ENCODE peak calls at places on chromosome 15, in five cellular contexts. U is astrocyte, L is endothelial cell of umbilical vein, Q is HCT116, O is fibroblast of lung. V is an unnamed sample.

GRCh38 chr15:81256916-81257315 is 60.2 kb downstream of the IL16 start:
- DNase-seq in U (peak), L (peak), Q (peak), O (peak), V (peak)

GRCh38 chr15:41848595-41848994 is 9.9 kb downstream of the PLA2G4B start:
- DNase-seq in U (no peak), L (no peak), Q (no peak), O (peak), V (no peak)

GRCh38 chr15:71291723-71292122 is 176.5 kb downstream of the THSD4 start:
- DNase-seq in U (no peak), L (no peak), Q (no peak), O (no peak), V (no peak)

GRCh38 chr15:56759450-56759845 is 26.1 kb upstream of the ZNF280D start:
- DNase-seq in U (peak), L (no peak), Q (no peak), O (peak), V (no peak)

GRCh38 chr15:46126581-46126980 is 491.8 kb downstream of the SQOR start:
- DNase-seq in U (peak), L (peak), Q (no peak), O (peak), V (no peak)

GRCh38 chr15:88274534-88275460 is 18.3 kb upstream of the NTRK3 start:
- DNase-seq in U (no peak), L (peak), Q (peak), O (peak), V (peak)

GRCh38 chr15:88604381-88604951 is 16.7 kb upstream of the AEN start:
- DNase-seq in U (no peak), L (no peak), Q (no peak), O (no peak), V (no peak)

GRCh38 chr15:67127925-67128324 is 62.5 kb downstream of the SMAD3 start:
- DNase-seq in U (peak), L (peak), Q (peak), O (peak), V (no peak)

GRCh38 chr15:31328999-31329639 is 2.5 kb downstream of the KLF13 start:
- DNase-seq in U (no peak), L (no peak), Q (no peak), O (no peak), V (peak)

GRCh38 chr15:83978588-83978987 is 257.0 kb upstream of the GOLGA6L4 start:
- DNase-seq in U (no peak), L (no peak), Q (no peak), O (no peak), V (no peak)

GRCh38 chr15:81118361-81118760 is 15.7 kb upstream of the CFAP161 start:
- DNase-seq in U (no peak), L (no peak), Q (no peak), O (no peak), V (no peak)

GRCh38 chr15:95169701-95170459 is 938.5 kb downstream of the MCTP2 start:
- DNase-seq in U (no peak), L (no peak), Q (no peak), O (no peak), V (no peak)

GRCh38 chr15:79965836-79966630 is 5.0 kb downstream of the BCL2A1 start:
- DNase-seq in U (peak), L (no peak), Q (no peak), O (peak), V (no peak)

GRCh38 chr15:58517252-58517681 is 85.5 kb downstream of the LIPC start:
- DNase-seq in U (no peak), L (peak), Q (peak), O (no peak), V (no peak)

GRCh38 chr15:61660579-61660978 is 399.7 kb downstream of the VPS13C start:
- DNase-seq in U (peak), L (no peak), Q (no peak), O (peak), V (no peak)

GRCh38 chr15:50227076-50227475 is 38.5 kb downstream of the HDC start:
- DNase-seq in U (peak), L (no peak), Q (no peak), O (peak), V (no peak)

GRCh38 chr15:96416934-96417759 is 86.6 kb downstream of the NR2F2 start:
- DNase-seq in U (no peak), L (peak), Q (no peak), O (peak), V (no peak)

GRCh38 chr15:41627204-41627603 is 33.0 kb upstream of the MGA start:
- DNase-seq in U (no peak), L (no peak), Q (no peak), O (no peak), V (no peak)

GRCh38 chr15:83612226-83612625 is 41.7 kb upstream of the ADAMTSL3 start:
- DNase-seq in U (no peak), L (no peak), Q (no peak), O (no peak), V (no peak)

GRCh38 chr15:69656271-69657030 is 203.8 kb downstream of the RPLP1 start:
- DNase-seq in U (no peak), L (no peak), Q (no peak), O (no peak), V (no peak)

GRCh38 chr15:70669006-70669602 is 94.3 kb downstream of the UACA start:
- DNase-seq in U (no peak), L (no peak), Q (no peak), O (no peak), V (peak)

GRCh38 chr15:47466357-47466756 is 250.9 kb upstream of the SEMA6D start:
- DNase-seq in U (peak), L (peak), Q (no peak), O (peak), V (no peak)

GRCh38 chr15:89164712-89165211 is 56.6 kb downstream of the RLBP1 start:
- DNase-seq in U (no peak), L (no peak), Q (no peak), O (peak), V (no peak)

GRCh38 chr15:77186518-77187095 is 115.7 kb upstream of the TSPAN3 start:
- DNase-seq in U (peak), L (peak), Q (peak), O (peak), V (peak)

GRCh38 chr15:89833966-89834365 is 19.3 kb upstream of the ANPEP start:
- DNase-seq in U (no peak), L (no peak), Q (no peak), O (no peak), V (no peak)

GRCh38 chr15:90039996-90040395 is 38.9 kb downstream of the ZNF710 start:
- DNase-seq in U (no peak), L (no peak), Q (no peak), O (no peak), V (no peak)

GRCh38 chr15:70702584-70702983 is 60.8 kb downstream of the UACA start:
- DNase-seq in U (no peak), L (no peak), Q (no peak), O (no peak), V (no peak)

GRCh38 chr15:45645026-45645980 is 10.5 kb downstream of the SQOR start:
- DNase-seq in U (peak), L (peak), Q (no peak), O (peak), V (no peak)

GRCh38 chr15:57190208-57190607 is 186.1 kb upstream of the CGNL1 start:
- DNase-seq in U (no peak), L (no peak), Q (no peak), O (no peak), V (peak)

GRCh38 chr15:84805221-84805620 is 11.9 kb upstream of the ALPK3 start:
- DNase-seq in U (no peak), L (no peak), Q (no peak), O (no peak), V (no peak)

GRCh38 chr15:61088675-61089074 is 140.4 kb downstream of the RORA start:
- DNase-seq in U (no peak), L (no peak), Q (no peak), O (no peak), V (no peak)

GRCh38 chr15:63879211-63879610 is 45.5 kb upstream of the HERC1 start:
- DNase-seq in U (no peak), L (no peak), Q (no peak), O (no peak), V (no peak)

GRCh38 chr15:66498501-66499386 is 1.2 kb upstream of the SNAPC5 start:
- DNase-seq in U (peak), L (peak), Q (no peak), O (peak), V (peak)

GRCh38 chr15:69513450-69513849 is 60.8 kb downstream of the RPLP1 start:
- DNase-seq in U (no peak), L (no peak), Q (no peak), O (no peak), V (no peak)

GRCh38 chr15:74136584-74137543 is 6.5 kb downstream of the ISLR2 start:
- DNase-seq in U (no peak), L (no peak), Q (no peak), O (peak), V (no peak)
- TF ChIP-seq EZH2 in U (no peak), L (no peak), Q (no peak), O (peak), V (no peak)

DNA sequence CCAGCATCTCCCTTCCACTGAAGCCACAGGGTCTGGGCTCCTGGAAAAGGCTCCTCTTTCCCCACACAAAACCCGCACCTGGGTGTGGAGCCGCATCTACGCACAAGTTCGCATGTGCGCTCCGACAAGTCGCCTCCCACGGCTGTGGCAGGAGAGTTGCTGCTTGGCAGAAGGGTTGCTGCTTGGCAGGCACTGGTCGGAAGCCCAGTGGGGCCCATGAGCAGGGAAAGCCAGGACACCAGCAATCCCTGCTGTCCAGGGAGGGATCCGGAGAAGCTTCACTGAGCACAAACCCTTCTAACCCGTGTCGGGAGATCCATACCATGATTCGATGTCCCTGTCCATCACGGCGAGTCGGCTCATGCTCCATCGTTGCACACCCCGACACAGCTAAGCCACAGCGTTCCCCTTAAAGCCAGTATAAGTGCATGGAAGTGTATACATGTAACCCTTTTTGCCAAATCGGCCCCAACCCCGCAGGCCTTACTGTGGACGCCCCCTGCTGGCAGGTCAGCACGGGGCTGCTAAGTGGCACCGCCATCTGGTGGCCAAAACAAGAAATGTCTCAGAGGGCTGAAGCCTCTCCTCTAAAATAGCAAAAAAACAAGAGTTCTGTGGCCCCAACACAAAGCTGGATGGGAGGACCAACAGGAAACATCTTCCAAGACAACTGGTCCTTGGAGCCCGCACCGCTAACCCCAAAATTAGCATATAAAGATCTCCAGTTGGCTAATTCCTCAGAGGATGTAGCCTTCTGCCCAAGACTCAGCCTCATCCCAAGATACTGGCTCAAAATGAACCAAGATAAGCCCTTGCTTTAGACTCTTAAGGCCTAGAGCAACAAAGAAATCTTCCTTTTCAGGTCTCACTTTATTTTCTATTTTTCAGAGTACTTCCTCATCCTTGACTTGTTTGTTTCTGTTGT is 8.3 kb downstream of the ANKRD63 start:
- DNase-seq in U (peak), L (peak), Q (peak), O (peak), V (peak)
- TF ChIP-seq EZH2 in U (no peak), L (no peak), Q (no peak), O (no peak), V (no peak)

DNA sequence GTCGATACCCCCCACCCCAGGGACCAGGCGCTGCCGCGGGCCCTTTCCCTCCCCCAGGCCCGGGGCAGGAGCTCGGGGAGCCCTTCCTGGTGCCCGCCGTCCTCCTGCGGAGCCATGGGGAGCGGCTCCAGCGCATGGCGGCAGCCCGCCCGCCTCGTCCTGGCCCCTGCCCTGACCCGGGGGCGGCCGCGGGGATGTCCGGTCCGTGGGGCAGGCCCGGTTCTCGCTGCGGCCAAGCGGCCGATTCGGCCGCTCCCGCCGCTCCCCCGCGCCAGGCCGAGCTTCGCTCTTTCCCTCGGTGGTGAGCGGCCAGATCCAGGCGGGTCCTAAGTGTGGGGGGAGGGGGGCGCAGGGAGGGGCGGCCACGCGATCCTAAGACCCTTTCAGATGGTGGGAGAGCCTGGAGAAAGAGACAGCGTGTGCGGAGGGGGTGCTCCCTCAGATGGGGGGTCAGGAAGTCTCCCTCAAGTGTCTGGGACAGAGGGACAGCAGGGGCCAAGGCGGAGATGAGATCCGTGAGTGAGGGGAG is 1.3 kb downstream of the NEIL1 start:
- DNase-seq in U (no peak), L (peak), Q (no peak), O (no peak), V (no peak)
- TF ChIP-seq EZH2 in U (no peak), L (peak), Q (no peak), O (no peak), V (no peak)

GRCh38 chr15:76114561-76114960 is 54.8 kb downstream of the TMEM266 start:
- DNase-seq in U (no peak), L (no peak), Q (no peak), O (no peak), V (no peak)

GRCh38 chr15:76116138-76116885 is 56.5 kb downstream of the TMEM266 start:
- DNase-seq in U (no peak), L (no peak), Q (no peak), O (no peak), V (no peak)

GRCh38 chr15:76117181-76117580 is 57.4 kb downstream of the TMEM266 start:
- DNase-seq in U (no peak), L (no peak), Q (no peak), O (no peak), V (no peak)

GRCh38 chr15:76123031-76123430 is 63.2 kb downstream of the TMEM266 start:
- DNase-seq in U (no peak), L (no peak), Q (no peak), O (no peak), V (no peak)

DNA sequence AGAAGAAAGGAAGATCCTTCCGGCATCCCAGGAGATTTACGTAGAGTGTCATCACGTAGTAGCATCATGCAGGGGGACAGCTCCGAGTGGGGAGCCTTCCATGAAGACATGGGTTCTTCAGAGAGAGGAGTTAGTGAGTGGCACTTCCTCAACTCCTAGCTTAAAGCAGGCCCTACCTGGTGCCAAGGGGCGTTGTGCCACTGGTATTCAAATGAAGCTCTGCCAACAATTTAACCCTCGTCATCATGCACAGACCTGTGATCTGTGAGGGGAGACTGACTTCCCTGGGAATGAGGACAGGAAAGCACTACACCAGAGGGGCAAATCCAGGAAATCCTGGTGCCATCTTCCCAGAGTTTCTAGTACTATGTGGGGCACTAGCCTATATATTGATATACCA is 59.0 kb downstream of the TMEM266 start:
- DNase-seq in U (no peak), L (no peak), Q (no peak), O (no peak), V (no peak)
- TF ChIP-seq EZH2 in U (no peak), L (no peak), Q (no peak), O (no peak), V (no peak)

DNA sequence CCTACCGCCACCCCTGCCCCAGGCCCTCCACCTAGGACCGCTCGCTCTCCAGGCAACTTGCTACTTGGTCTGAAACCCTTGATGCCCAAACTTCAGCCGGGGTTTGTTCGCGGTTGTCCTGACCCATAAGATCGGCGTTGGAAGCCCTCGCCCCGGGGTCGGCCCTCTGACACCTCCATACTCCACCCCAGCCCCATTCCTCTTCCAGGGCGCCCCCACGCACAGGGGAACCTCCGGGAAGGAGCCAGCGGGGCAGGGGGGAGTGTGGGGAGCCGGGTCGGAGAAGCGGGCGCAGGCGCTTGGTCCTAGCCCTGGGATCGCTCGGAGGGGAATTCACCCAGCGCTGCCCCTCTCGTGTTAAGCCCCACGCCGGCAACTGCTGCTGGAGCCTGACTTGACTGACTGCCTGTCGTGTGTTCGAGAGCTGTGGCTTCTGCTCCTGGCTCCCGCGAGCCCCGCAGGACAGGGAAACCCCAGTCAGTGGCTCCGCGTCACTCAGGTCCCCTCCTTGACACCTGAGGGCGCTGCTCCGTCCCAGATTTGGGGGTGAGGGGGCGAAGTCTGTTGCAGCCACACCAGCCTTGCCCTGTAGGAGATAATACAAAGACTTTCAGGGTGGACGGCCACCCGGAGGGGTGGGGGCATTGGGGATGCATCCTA is 675 bp downstream of the RYR3 start:
- DNase-seq in U (no peak), L (no peak), Q (no peak), O (no peak), V (no peak)
- TF ChIP-seq EZH2 in U (peak), L (peak), Q (no peak), O (peak), V (no peak)

DNA sequence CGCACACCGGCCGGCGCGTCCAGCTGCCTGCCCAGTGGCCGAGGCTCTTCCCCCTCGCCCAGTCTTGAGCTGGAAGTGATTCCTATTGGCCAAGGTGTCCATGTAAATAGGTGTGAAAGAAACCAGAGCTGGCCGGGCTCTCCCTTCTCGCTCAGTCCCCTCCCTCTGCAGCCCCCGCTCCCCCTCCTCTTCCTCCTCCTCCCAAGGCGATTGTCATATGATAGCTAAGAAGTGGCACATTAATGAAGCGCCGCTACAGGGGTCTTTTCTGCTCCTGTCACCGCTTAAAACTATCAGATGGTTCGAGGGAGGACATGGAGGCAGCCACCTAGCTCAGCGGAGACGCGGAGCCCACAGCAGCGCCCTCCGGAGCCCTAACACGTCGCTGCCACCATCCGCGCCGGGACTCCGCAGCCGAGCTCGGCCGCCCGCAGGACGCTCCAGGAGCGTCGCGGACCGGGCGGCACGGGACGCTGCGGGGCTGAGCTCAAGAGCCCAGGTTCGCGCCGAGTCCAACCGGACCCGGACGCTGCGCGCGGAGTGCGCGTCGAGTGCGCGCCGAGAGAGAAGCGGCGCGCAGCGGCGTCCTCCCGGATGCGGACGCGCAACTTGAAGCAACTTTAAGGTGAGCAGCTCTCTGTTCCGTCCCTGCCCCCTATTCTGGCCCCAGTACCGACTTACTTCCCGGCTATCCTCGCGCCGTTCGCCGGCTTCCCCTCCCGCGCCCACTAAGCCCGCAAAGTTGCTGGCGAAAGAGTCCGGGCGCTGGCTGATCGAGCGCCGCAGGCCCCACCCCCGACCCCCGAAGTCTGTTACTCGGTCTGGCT is at the start of gene FOXB1:
- DNase-seq in U (no peak), L (no peak), Q (no peak), O (no peak), V (no peak)
- TF ChIP-seq EZH2 in U (peak), L (peak), Q (no peak), O (peak), V (no peak)

GRCh38 chr15:99102332-99103235 is 2.3 kb upstream of the SYNM start:
- DNase-seq in U (no peak), L (no peak), Q (no peak), O (peak), V (no peak)

GRCh38 chr15:99103279-99103678 is 1.6 kb upstream of the SYNM start:
- DNase-seq in U (no peak), L (no peak), Q (no peak), O (no peak), V (no peak)

GRCh38 chr15:99104788-99105515 is at the start of gene SYNM:
- DNase-seq in U (peak), L (peak), Q (peak), O (peak), V (peak)

GRCh38 chr15:99106417-99107220 is 1.7 kb downstream of the SYNM start:
- DNase-seq in U (no peak), L (peak), Q (no peak), O (peak), V (no peak)

GRCh38 chr15:99105516-99106341 is 849 bp downstream of the SYNM start:
- DNase-seq in U (peak), L (peak), Q (no peak), O (peak), V (no peak)
- TF ChIP-seq EZH2 in U (no peak), L (no peak), Q (no peak), O (no peak), V (no peak)

V was measured in MM.1S.